ENCODE peak calls at places on chromosomes 3 and 15, in five cellular contexts. C, V, R, M and J are unnamed samples. For H3K27me3 and H3K4me1, the result is how much of the 10 kb centered on the place peaks cover.

GRCh38 chr3:179473565-179473964 is 22.3 kb upstream of the GNB4 start:
- DNase-seq in C (no peak), V (no peak), R (no peak), M (no peak), J (no peak)

GRCh38 chr3:63779227-63779626 is 39.9 kb upstream of the C3orf49 start:
- DNase-seq in C (no peak), V (no peak), R (no peak), M (no peak), J (no peak)

GRCh38 chr3:42666022-42666421 is 12.5 kb downstream of the ZBTB47 start:
- DNase-seq in C (no peak), V (peak), R (no peak), M (no peak), J (no peak)

GRCh38 chr3:8095724-8096123 is 405.9 kb upstream of the LMCD1 start:
- DNase-seq in C (no peak), V (no peak), R (no peak), M (no peak), J (no peak)

GRCh38 chr3:148748323-148748722 is 50.6 kb downstream of the AGTR1 start:
- DNase-seq in C (no peak), V (no peak), R (no peak), M (no peak), J (no peak)

GRCh38 chr3:56976666-56977560 is 83.6 kb upstream of the SPATA12 start:
- DNase-seq in C (no peak), V (no peak), R (no peak), M (peak), J (peak)

GRCh38 chr3:183534249-183534648 is 21.3 kb downstream of the KLHL6 start:
- DNase-seq in C (no peak), V (no peak), R (no peak), M (no peak), J (no peak)

GRCh38 chr3:27553868-27554540 is 69.8 kb upstream of the SLC4A7 start:
- DNase-seq in C (no peak), V (no peak), R (no peak), M (no peak), J (no peak)

GRCh38 chr3:40800343-40800742 is 275.6 kb downstream of the ZNF621 start:
- DNase-seq in C (no peak), V (no peak), R (peak), M (peak), J (peak)

GRCh38 chr3:132038198-132038825 is 3.5 kb upstream of the CPNE4 start:
- DNase-seq in C (no peak), V (no peak), R (no peak), M (no peak), J (no peak)

GRCh38 chr3:197590313-197590962 is 34.7 kb upstream of the BDH1 start:
- DNase-seq in C (no peak), V (peak), R (no peak), M (no peak), J (no peak)

GRCh38 chr3:127011270-127011992 is 28.5 kb downstream of the PLXNA1 start:
- DNase-seq in C (no peak), V (no peak), R (peak), M (no peak), J (peak)

GRCh38 chr3:124558898-124559649 is 171.2 kb upstream of the UMPS start:
- DNase-seq in C (no peak), V (peak), R (peak), M (peak), J (peak)

GRCh38 chr3:114830652-114831051 is 316.4 kb downstream of the ZBTB20 start:
- DNase-seq in C (no peak), V (no peak), R (no peak), M (no peak), J (no peak)

GRCh38 chr15:71448688-71449114 is 333.4 kb downstream of the THSD4 start:
- DNase-seq in C (no peak), V (no peak), R (no peak), M (peak), J (peak)

GRCh38 chr15:66621491-66622467 is 56.0 kb upstream of the LCTL start:
- DNase-seq in C (no peak), V (no peak), R (no peak), M (peak), J (no peak)

GRCh38 chr3:118380576-118380975 is 654.1 kb downstream of the IGSF11 start:
- DNase-seq in C (no peak), V (no peak), R (no peak), M (no peak), J (no peak)

GRCh38 chr3:51777985-51778384 is 1.1 kb downstream of the IQCF6 start:
- DNase-seq in C (no peak), V (no peak), R (peak), M (no peak), J (no peak)

GRCh38 chr3:16104161-16104560 is 70.3 kb upstream of the GALNT15 start:
- DNase-seq in C (no peak), V (no peak), R (no peak), M (no peak), J (no peak)

GRCh38 chr3:131735121-131735520 is 232.3 kb upstream of the MRPL3 start:
- DNase-seq in C (no peak), V (no peak), R (no peak), M (no peak), J (no peak)

GRCh38 chr15:100733088-100733487 is 130.7 kb downstream of the ASB7 start:
- DNase-seq in C (no peak), V (no peak), R (peak), M (no peak), J (peak)

GRCh38 chr3:41244620-41245336 is 45.5 kb downstream of the CTNNB1 start:
- DNase-seq in C (no peak), V (no peak), R (no peak), M (no peak), J (no peak)

GRCh38 chr15:60077581-60078359 is 73.7 kb downstream of the FOXB1 start:
- DNase-seq in C (no peak), V (no peak), R (no peak), M (no peak), J (no peak)

GRCh38 chr15:41655716-41656115 is 4.5 kb upstream of the MGA start:
- DNase-seq in C (no peak), V (no peak), R (no peak), M (no peak), J (no peak)

GRCh38 chr3:17401912-17402311 is 340.5 kb downstream of the TBC1D5 start:
- DNase-seq in C (no peak), V (no peak), R (no peak), M (no peak), J (no peak)

GRCh38 chr3:142852009-142852408 is 36.9 kb downstream of the PCOLCE2 start:
- DNase-seq in C (no peak), V (no peak), R (no peak), M (no peak), J (no peak)

GRCh38 chr3:100399341-100400071 is 1.4 kb downstream of the TOMM70 start:
- DNase-seq in C (no peak), V (no peak), R (no peak), M (no peak), J (no peak)

GRCh38 chr15:50049871-50050270 is 69.2 kb downstream of the ATP8B4 start:
- DNase-seq in C (no peak), V (no peak), R (no peak), M (no peak), J (no peak)

GRCh38 chr3:105812194-105812586 is 56.6 kb downstream of the CBLB start:
- DNase-seq in C (no peak), V (no peak), R (no peak), M (no peak), J (no peak)

GRCh38 chr3:11671648-11672100 is 28.0 kb upstream of the VGLL4 start:
- DNase-seq in C (no peak), V (no peak), R (peak), M (no peak), J (no peak)

GRCh38 chr3:188338081-188338480 is 184.1 kb downstream of the LPP start:
- DNase-seq in C (no peak), V (no peak), R (no peak), M (no peak), J (no peak)

GRCh38 chr15:39426552-39427532 is 154.0 kb upstream of the THBS1 start:
- DNase-seq in C (peak), V (no peak), R (peak), M (peak), J (no peak)

GRCh38 chr15:68548375-68548774 is 30.4 kb upstream of the CORO2B start:
- DNase-seq in C (no peak), V (no peak), R (no peak), M (no peak), J (no peak)

GRCh38 chr3:30282052-30282708 is 324.2 kb upstream of the TGFBR2 start:
- DNase-seq in C (no peak), V (no peak), R (no peak), M (no peak), J (no peak)

GRCh38 chr15:70632981-70633380 is 130.4 kb downstream of the UACA start:
- DNase-seq in C (no peak), V (no peak), R (no peak), M (no peak), J (no peak)

GRCh38 chr3:154229217-154229590 is 95.1 kb downstream of the DHX36 start:
- DNase-seq in C (no peak), V (no peak), R (no peak), M (no peak), J (no peak)

GRCh38 chr3:55567615-55568014 is 80.5 kb upstream of the WNT5A start:
- DNase-seq in C (no peak), V (no peak), R (no peak), M (no peak), J (peak)

GRCh38 chr3:162978136-162978535 is 1481.5 kb downstream of the OTOL1 start:
- DNase-seq in C (no peak), V (no peak), R (no peak), M (no peak), J (no peak)

GRCh38 chr3:8509961-8510360 is 8.3 kb downstream of the LMCD1 start:
- DNase-seq in C (no peak), V (no peak), R (peak), M (no peak), J (no peak)

GRCh38 chr15:81418891-81419290 is 44.9 kb upstream of the TMC3 start:
- DNase-seq in C (no peak), V (no peak), R (no peak), M (no peak), J (no peak)
- H3K27ac ChIP-seq in C (no peak), V (no peak), R (no peak), M (no peak), J (no peak)

GRCh38 chr15:81270188-81270587 is 53.8 kb downstream of the STARD5 start:
- DNase-seq in C (no peak), V (no peak), R (no peak), M (no peak), J (no peak)

GRCh38 chr15:81265944-81266775 is 57.8 kb downstream of the STARD5 start:
- DNase-seq in C (peak), V (peak), R (peak), M (peak), J (peak)

GRCh38 chr15:81268340-81268739 is 55.6 kb downstream of the STARD5 start:
- DNase-seq in C (no peak), V (no peak), R (no peak), M (no peak), J (no peak)

GRCh38 chr15:81270781-81271491 is 53.0 kb downstream of the STARD5 start:
- DNase-seq in C (no peak), V (no peak), R (no peak), M (no peak), J (no peak)

DNA sequence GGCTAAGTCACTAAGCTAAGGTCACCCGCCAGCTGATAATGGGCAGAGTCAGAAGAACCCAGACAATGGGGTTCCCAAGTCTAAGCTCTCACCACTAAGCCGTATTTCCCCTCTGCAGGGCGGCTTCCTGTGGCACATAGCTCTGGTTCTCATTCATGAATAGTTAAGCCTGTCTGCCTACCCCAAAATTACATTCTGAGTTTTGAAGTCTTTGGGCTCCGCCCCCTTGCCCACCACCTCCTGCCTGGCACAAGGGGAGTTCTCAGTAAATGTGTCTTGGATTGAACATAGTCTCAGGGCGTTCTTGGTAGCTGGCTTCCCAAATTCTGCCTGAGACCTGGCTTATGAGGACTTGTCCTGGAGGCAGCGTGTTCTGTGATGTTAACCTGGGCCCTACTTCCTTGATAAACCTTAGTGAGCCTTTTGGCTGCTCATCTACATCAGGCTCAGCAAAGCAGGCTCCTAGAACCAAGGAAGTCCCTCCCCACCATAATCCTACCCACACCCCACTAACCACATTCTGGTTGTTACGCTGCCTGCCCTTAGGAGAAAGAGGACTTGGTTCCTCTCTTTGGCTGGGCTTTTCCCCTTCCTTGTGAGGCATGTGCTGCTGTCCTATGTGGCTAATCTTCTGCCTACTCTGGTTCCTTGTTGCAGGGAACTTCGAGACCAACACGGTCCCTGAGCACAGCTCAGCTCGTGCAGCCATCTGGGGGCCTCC is 54.9 kb downstream of the STARD5 start:
- DNase-seq in C (no peak), V (no peak), R (no peak), M (no peak), J (no peak)
- H3K27me3 ChIP-seq in C (under half), V (under half), R (under half), M (under half), J (under half)

DNA sequence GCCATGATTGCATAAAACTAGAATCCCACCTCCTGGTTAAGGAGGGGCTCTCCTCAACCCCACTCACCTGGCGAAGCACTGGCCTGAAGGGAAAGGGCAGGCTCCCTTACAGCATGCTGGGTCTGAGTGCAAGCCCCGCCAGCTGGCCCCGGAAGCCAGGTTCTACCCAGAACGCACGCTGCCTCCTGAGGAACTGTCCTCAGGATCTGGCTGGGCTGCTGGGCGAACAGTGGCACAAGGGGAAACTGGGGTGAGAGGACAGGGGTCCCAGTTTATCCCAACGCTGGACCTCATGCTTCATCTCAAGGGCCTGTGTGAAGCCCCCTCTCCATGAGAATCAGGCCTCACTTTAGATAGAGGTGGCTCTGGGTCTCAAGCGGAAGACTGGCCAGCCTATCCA is 47.5 kb downstream of the NUP210 start:
- DNase-seq in C (no peak), V (no peak), R (no peak), M (no peak), J (no peak)
- H3K4me1 ChIP-seq in C (under half), V (under half), R (under half), M (under half), J (under half)

GRCh38 chr3:144296808-144297207 is 325.2 kb downstream of the DIPK2A start:
- DNase-seq in C (no peak), V (no peak), R (no peak), M (no peak), J (no peak)
- H3K27ac ChIP-seq in C (no peak), V (no peak), R (no peak), M (no peak), J (no peak)

GRCh38 chr15:85878866-85879265 is 84.1 kb upstream of the KLHL25 start:
- DNase-seq in C (no peak), V (no peak), R (no peak), M (no peak), J (no peak)
- H3K27me3 ChIP-seq in C (under half), V (under half), R (under half), M (under half), J (under half)

GRCh38 chr3:138818175-138818574 is 16.6 kb downstream of the PIK3CB start:
- DNase-seq in C (no peak), V (no peak), R (no peak), M (no peak), J (no peak)
- H3K4me1 ChIP-seq in C (under half), V (under half), R (under half), M (under half), J (under half)